ENCODE peak calls at places on chromosome 3, in nine cellular contexts. N is CD8-positive, alpha-beta T cell; P is PC-3; W is fibroblast of the aortic adventitia; O is kidney; Z is body of pancreas; A is AG09309; H is B cell; X is fibroblast of mammary gland. L is an unnamed sample.
A peak's percentile ranks its signal among the peaks of the same experiment; 100 is the strongest.

GRCh38 chr3:67109651-67110204 is 111.6 kb downstream of the KBTBD8 start:
- DNase-seq in N (no peak), P (peak; percentile 61), W (peak; percentile 84), O (no peak), Z (no peak), A (peak; percentile 38), H (no peak), X (peak; percentile 66), L (no peak)

GRCh38 chr3:72145506-72146380 is 360.8 kb upstream of the PROK2 start:
- DNase-seq in N (no peak), P (no peak), W (peak; percentile 87), O (no peak), Z (peak; percentile 77), A (peak; percentile 51), H (no peak), X (peak; percentile 95), L (no peak)

GRCh38 chr3:65732060-65732933 is 306.4 kb downstream of the MAGI1 start:
- DNase-seq in N (no peak), P (peak; percentile 64), W (peak; percentile 76), O (no peak), Z (no peak), A (peak; percentile 24), H (no peak), X (peak; percentile 73), L (no peak)

GRCh38 chr3:101011086-101011485 is 17.9 kb upstream of the ABI3BP start:
- DNase-seq in N (no peak), P (no peak), W (peak; percentile 75), O (no peak), Z (no peak), A (peak; percentile 75), H (no peak), X (peak; percentile 90), L (no peak)

GRCh38 chr3:113546414-113546893 is 14.1 kb downstream of the SIDT1 start:
- DNase-seq in N (no peak), P (no peak), W (no peak), O (no peak), Z (no peak), A (no peak), H (no peak), X (no peak), L (no peak)

GRCh38 chr3:158058775-158059174 is 47.4 kb downstream of the SHOX2 start:
- DNase-seq in N (no peak), P (no peak), W (no peak), O (no peak), Z (no peak), A (no peak), H (no peak), X (no peak), L (no peak)

GRCh38 chr3:55203006-55203405 is 275.1 kb upstream of the LRTM1 start:
- DNase-seq in N (no peak), P (peak; percentile 8), W (peak; percentile 10), O (no peak), Z (no peak), A (no peak), H (no peak), X (peak; percentile 60), L (no peak)

GRCh38 chr3:14426305-14426620 is 23.9 kb downstream of the SLC6A6 start:
- DNase-seq in N (no peak), P (no peak), W (no peak), O (no peak), Z (no peak), A (no peak), H (no peak), X (no peak), L (no peak)

GRCh38 chr3:24551626-24552025 is 57.0 kb upstream of the THRB start:
- DNase-seq in N (no peak), P (no peak), W (no peak), O (no peak), Z (no peak), A (no peak), H (no peak), X (no peak), L (no peak)

GRCh38 chr3:110017304-110017703 is 680.0 kb upstream of the DPPA4 start:
- DNase-seq in N (no peak), P (no peak), W (no peak), O (no peak), Z (no peak), A (no peak), H (no peak), X (no peak), L (no peak)

GRCh38 chr3:137121704-137122314 is 164.0 kb downstream of the IL20RB start:
- DNase-seq in N (no peak), P (peak; percentile 52), W (peak; percentile 45), O (no peak), Z (peak; percentile 31), A (peak; percentile 13), H (no peak), X (peak; percentile 56), L (no peak)

GRCh38 chr3:186303985-186304384 is 58.0 kb downstream of the DGKG start:
- DNase-seq in N (no peak), P (no peak), W (no peak), O (no peak), Z (no peak), A (no peak), H (no peak), X (no peak), L (no peak)

GRCh38 chr3:30508319-30508718 is 98.1 kb upstream of the TGFBR2 start:
- DNase-seq in N (no peak), P (no peak), W (no peak), O (no peak), Z (no peak), A (no peak), H (no peak), X (no peak), L (no peak)

GRCh38 chr3:152120606-152121291 is 148.0 kb upstream of the MBNL1 start:
- DNase-seq in N (no peak), P (no peak), W (no peak), O (no peak), Z (no peak), A (no peak), H (no peak), X (no peak), L (no peak)

GRCh38 chr3:5271061-5271683 is 83.7 kb downstream of the EDEM1 start:
- DNase-seq in N (no peak), P (no peak), W (no peak), O (no peak), Z (no peak), A (no peak), H (no peak), X (no peak), L (no peak)

GRCh38 chr3:187738400-187739124 is 6.7 kb downstream of the BCL6 start:
- DNase-seq in N (peak; percentile 38), P (peak; percentile 94), W (peak; percentile 95), O (peak; percentile 93), Z (peak; percentile 91), A (peak; percentile 72), H (peak; percentile 71), X (peak; percentile 93), L (no peak)

GRCh38 chr3:187739561-187740445 is 5.5 kb downstream of the BCL6 start:
- DNase-seq in N (peak; percentile 53), P (peak; percentile 87), W (peak; percentile 99), O (peak; percentile 96), Z (peak; percentile 78), A (peak; percentile 63), H (peak; percentile 74), X (peak; percentile 98), L (peak; percentile 68)

GRCh38 chr3:187740446-187741399 is 4.5 kb downstream of the BCL6 start:
- DNase-seq in N (peak; percentile 37), P (peak; percentile 59), W (peak; percentile 92), O (peak; percentile 89), Z (peak; percentile 72), A (peak; percentile 96), H (peak; percentile 64), X (peak; percentile 91), L (peak; percentile 60)

GRCh38 chr3:187738089-187738399 is 7.2 kb downstream of the BCL6 start:
- DNase-seq in N (no peak), P (no peak), W (no peak), O (no peak), Z (no peak), A (no peak), H (no peak), X (no peak), L (no peak)

GRCh38 chr3:187739125-187739560 is 6.1 kb downstream of the BCL6 start:
- DNase-seq in N (no peak), P (no peak), W (no peak), O (peak; percentile 89), Z (peak; percentile 66), A (no peak), H (no peak), X (no peak), L (peak; percentile 64)
- TF ChIP-seq CTCF in N (no peak), P (no peak), W (no peak), O (no peak), Z (no peak), A (peak; percentile 4), H (peak; percentile 25), X (no peak), L (no peak)

GRCh38 chr3:166837535-166837934 is 542.6 kb downstream of the ZBBX start:
- DNase-seq in N (no peak), P (peak; percentile 66), W (no peak), O (no peak), Z (peak; percentile 15), A (no peak), H (no peak), X (peak; percentile 8), L (no peak)
- TF ChIP-seq CTCF in N (no peak), P (peak; percentile 80), W (no peak), O (peak; percentile 39), Z (peak; percentile 25), A (no peak), H (no peak), X (peak; percentile 17), L (peak; percentile 41)

GRCh38 chr3:138331143-138331894 is 1.7 kb upstream of the NME9 start:
- DNase-seq in N (no peak), P (peak; percentile 6), W (peak; percentile 35), O (no peak), Z (no peak), A (no peak), H (no peak), X (peak; percentile 41), L (no peak)
- TF ChIP-seq CTCF in N (no peak), P (peak; percentile 30), W (peak; percentile 36), O (no peak), Z (no peak), A (peak; percentile 42), H (no peak), X (peak; percentile 28), L (no peak)

GRCh38 chr3:139110072-139110830 is 65.6 kb upstream of the PRR23C start:
- DNase-seq in N (no peak), P (no peak), W (no peak), O (no peak), Z (peak; percentile 26), A (no peak), H (no peak), X (no peak), L (peak; percentile 16)

GRCh38 chr3:139112230-139112558 is 67.5 kb upstream of the PRR23C start:
- DNase-seq in N (no peak), P (no peak), W (no peak), O (no peak), Z (no peak), A (no peak), H (no peak), X (no peak), L (no peak)

GRCh38 chr3:139111392-139112229 is 66.9 kb upstream of the PRR23C start:
- DNase-seq in N (peak; percentile 7), P (peak; percentile 58), W (peak; percentile 69), O (no peak), Z (peak; percentile 78), A (no peak), H (no peak), X (peak; percentile 66), L (peak; percentile 53)

GRCh38 chr3:139113766-139114165 is 69.1 kb upstream of the PRR23C start:
- DNase-seq in N (no peak), P (no peak), W (no peak), O (no peak), Z (no peak), A (no peak), H (no peak), X (no peak), L (no peak)

GRCh38 chr3:139113231-139113749 is 68.6 kb upstream of the PRR23C start:
- DNase-seq in N (no peak), P (peak; percentile 17), W (no peak), O (no peak), Z (no peak), A (no peak), H (no peak), X (no peak), L (no peak)
- TF ChIP-seq CTCF in N (no peak), P (no peak), W (no peak), O (no peak), Z (no peak), A (no peak), H (no peak), X (peak; percentile 22), L (no peak)